ENCODE peak calls at places on chromosomes 7 and 10, in eight cellular contexts. I is transverse colon, T is OCI-LY7, E is testis, U is IMR-90, Z is dorsolateral prefrontal cortex, Y is cardiac fibroblast, B is left lung. W is an unnamed sample.

GRCh38 chr10:6738464-6738824 is 158.4 kb upstream of the PRKCQ start:
- DNase-seq in I (no peak), T (no peak), E (no peak), U (peak; percentile 33), Z (no peak), Y (no peak), B (no peak), W (no peak)

GRCh38 chr10:48770558-48771089 is 86.0 kb downstream of the WDFY4 start:
- DNase-seq in I (no peak), T (no peak), E (no peak), U (no peak), Z (no peak), Y (no peak), B (no peak), W (no peak)

GRCh38 chr10:96025566-96025965 is 17.8 kb upstream of the CCNJ start:
- DNase-seq in I (no peak), T (peak; percentile 66), E (peak; percentile 20), U (peak; percentile 6), Z (no peak), Y (peak; percentile 16), B (no peak), W (peak; percentile 3)

GRCh38 chr7:128188396-128189230 is 52.5 kb upstream of the LEP start:
- DNase-seq in I (no peak), T (no peak), E (no peak), U (no peak), Z (no peak), Y (no peak), B (no peak), W (no peak)

GRCh38 chr10:80148166-80148805 is 15.8 kb downstream of the PLAC9 start:
- DNase-seq in I (no peak), T (no peak), E (no peak), U (no peak), Z (peak; percentile 27), Y (no peak), B (no peak), W (no peak)

GRCh38 chr7:55308186-55308929 is 56.8 kb upstream of the LANCL2 start:
- DNase-seq in I (no peak), T (no peak), E (no peak), U (peak; percentile 87), Z (no peak), Y (peak; percentile 91), B (no peak), W (peak; percentile 80)

GRCh38 chr10:7763929-7764328 is 23.9 kb downstream of the KIN start:
- DNase-seq in I (no peak), T (no peak), E (no peak), U (no peak), Z (no peak), Y (no peak), B (no peak), W (peak; percentile 48)

GRCh38 chr7:1412322-1413261 is 46.7 kb downstream of the MICALL2 start:
- DNase-seq in I (peak; percentile 88), T (peak; percentile 92), E (peak; percentile 94), U (peak; percentile 71), Z (peak; percentile 60), Y (peak; percentile 87), B (peak; percentile 79), W (peak; percentile 83)

GRCh38 chr10:72259491-72260214 is 14.1 kb upstream of the DDIT4 start:
- DNase-seq in I (no peak), T (peak; percentile 40), E (no peak), U (peak; percentile 80), Z (no peak), Y (peak; percentile 74), B (no peak), W (peak; percentile 53)

GRCh38 chr10:72260215-72260587 is 13.5 kb upstream of the DDIT4 start:
- DNase-seq in I (peak; percentile 20), T (no peak), E (no peak), U (no peak), Z (no peak), Y (no peak), B (no peak), W (peak; percentile 14)

GRCh38 chr10:72261323-72262018 is 12.3 kb upstream of the DDIT4 start:
- DNase-seq in I (peak; percentile 35), T (peak; percentile 72), E (no peak), U (no peak), Z (no peak), Y (no peak), B (no peak), W (no peak)

GRCh38 chr10:72258617-72259016 is 15.1 kb upstream of the DDIT4 start:
- DNase-seq in I (no peak), T (no peak), E (no peak), U (no peak), Z (no peak), Y (no peak), B (no peak), W (no peak)

GRCh38 chr10:72260588-72261322 is 13.0 kb upstream of the DDIT4 start:
- DNase-seq in I (peak; percentile 90), T (peak; percentile 91), E (peak; percentile 83), U (peak; percentile 62), Z (peak; percentile 86), Y (peak; percentile 92), B (peak; percentile 90), W (peak; percentile 90)
- H3K4me3 ChIP-seq in I (peak overlapping the region; percentile 38), T (peak overlapping the region; percentile 66), E (peak overlapping the region; percentile 57), U (peak overlapping the region; percentile 44), Z (peak overlapping the region; percentile 61), Y (peak overlapping the region; percentile 42), B (peak overlapping the region; percentile 36), W (peak overlapping the region; percentile 47)

GRCh38 chr10:62961951-62962523 is 145.9 kb upstream of the EGR2 start:
- DNase-seq in I (no peak), T (peak; percentile 3), E (no peak), U (no peak), Z (no peak), Y (peak; percentile 36), B (no peak), W (peak; percentile 28)
- TF ChIP-seq CTCF in I (no peak), T (no peak), E (no peak), U (no peak), Z (no peak), Y (no peak), B (no peak), W (no peak)

GRCh38 chr10:3034611-3035010 is 32.7 kb upstream of the PFKP start:
- DNase-seq in I (no peak), T (no peak), E (no peak), U (no peak), Z (no peak), Y (no peak), B (no peak), W (no peak)

GRCh38 chr10:3033925-3034324 is 33.4 kb upstream of the PFKP start:
- DNase-seq in I (no peak), T (no peak), E (no peak), U (no peak), Z (no peak), Y (no peak), B (no peak), W (no peak)

GRCh38 chr10:3036155-3036554 is 31.2 kb upstream of the PFKP start:
- DNase-seq in I (no peak), T (peak; percentile 25), E (no peak), U (no peak), Z (no peak), Y (no peak), B (no peak), W (no peak)

GRCh38 chr10:3037182-3037581 is 30.2 kb upstream of the PFKP start:
- DNase-seq in I (no peak), T (no peak), E (no peak), U (no peak), Z (no peak), Y (no peak), B (no peak), W (no peak)

DNA sequence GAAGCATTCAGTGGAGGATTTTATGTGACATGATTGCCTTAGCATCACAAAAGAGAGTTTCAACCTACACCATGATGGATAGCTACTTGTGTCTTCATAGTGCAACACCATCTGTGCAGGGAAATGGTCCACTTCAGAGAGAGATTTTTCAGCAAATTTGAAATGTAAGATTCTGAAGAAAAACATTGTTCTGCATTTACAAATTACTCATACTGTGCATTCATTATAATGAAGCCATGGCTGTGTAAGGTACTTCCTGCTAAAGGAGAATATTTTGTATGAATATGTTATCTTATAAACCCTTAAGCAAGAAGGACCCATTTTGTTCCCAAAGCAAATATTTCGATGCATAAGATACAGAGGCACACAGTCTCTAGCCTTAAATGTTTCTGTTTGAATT is 30.7 kb upstream of the PFKP start:
- DNase-seq in I (no peak), T (no peak), E (no peak), U (no peak), Z (no peak), Y (no peak), B (no peak), W (no peak)
- H3K4me3 ChIP-seq in I (no peak overlapping the region), T (no peak overlapping the region), E (no peak overlapping the region), U (no peak overlapping the region), Z (no peak overlapping the region), Y (no peak overlapping the region), B (no peak overlapping the region), W (no peak overlapping the region)

GRCh38 chr7:43753843-43754242 is 4.6 kb upstream of the BLVRA start:
- DNase-seq in I (no peak), T (no peak), E (no peak), U (no peak), Z (no peak), Y (no peak), B (no peak), W (no peak)
- TF ChIP-seq CTCF in I (no peak), T (no peak), E (no peak), U (no peak), Z (no peak), Y (no peak), B (no peak), W (no peak)

W was measured in fibroblast of pulmonary artery.